ENCODE peak calls at places on chromosomes 11 and 22, in seven cellular contexts. W is LHCN-M2; B is KG1; G is gastrocnemius medialis; F is progenitor cell of endocrine pancreas; Z is AG08396; H is stimulated activated naive CD8-positive, alpha-beta T cell treated with anti-CD3 and anti-CD28 coated beads, Interleukin-15, amount 100 ng/mL, for 72 hours. P is an unnamed sample.

GRCh38 chr11:62560566-62561103 is 13.1 kb downstream of the EEF1G start:
- DNase-seq in W (peak), B (peak), G (peak), F (peak), Z (peak), H (peak), P (peak)

GRCh38 chr11:92180664-92181251 is 43.9 kb upstream of the FAT3 start:
- DNase-seq in W (peak), B (no peak), G (no peak), F (no peak), Z (peak), H (no peak), P (peak)

GRCh38 chr11:86799680-86800075 is 664 bp upstream of the PRSS23 start:
- DNase-seq in W (no peak), B (no peak), G (no peak), F (no peak), Z (no peak), H (no peak), P (no peak)

GRCh38 chr11:118735203-118735602 is 55.8 kb upstream of the TREH start:
- DNase-seq in W (no peak), B (no peak), G (no peak), F (no peak), Z (no peak), H (no peak), P (no peak)

GRCh38 chr11:454043-454442 is 4.0 kb downstream of the PTDSS2 start:
- DNase-seq in W (no peak), B (no peak), G (no peak), F (no peak), Z (no peak), H (no peak), P (no peak)

GRCh38 chr11:17384002-17384511 is 4.4 kb downstream of the KCNJ11 start:
- DNase-seq in W (peak), B (peak), G (peak), F (peak), Z (peak), H (peak), P (peak)

GRCh38 chr11:76599041-76600013 is 71.2 kb downstream of the LRRC32 start:
- DNase-seq in W (no peak), B (no peak), G (no peak), F (no peak), Z (no peak), H (no peak), P (no peak)

GRCh38 chr11:46293616-46294015 is 16.2 kb downstream of the CREB3L1 start:
- DNase-seq in W (peak), B (no peak), G (no peak), F (no peak), Z (peak), H (no peak), P (peak)

GRCh38 chr11:8192016-8192895 is 23.4 kb upstream of the RIC3 start:
- DNase-seq in W (peak), B (peak), G (peak), F (peak), Z (peak), H (peak), P (peak)

GRCh38 chr22:29155966-29156365 is 49.7 kb upstream of the EMID1 start:
- DNase-seq in W (no peak), B (no peak), G (no peak), F (no peak), Z (no peak), H (no peak), P (no peak)

GRCh38 chr22:24418786-24419479 is 8.5 kb upstream of the ADORA2A start:
- DNase-seq in W (no peak), B (no peak), G (no peak), F (no peak), Z (no peak), H (no peak), P (no peak)

GRCh38 chr22:45336971-45337431 is 27.3 kb downstream of the FAM118A start:
- DNase-seq in W (no peak), B (no peak), G (peak), F (no peak), Z (no peak), H (no peak), P (no peak)

GRCh38 chr22:46125816-46126770 is 24.2 kb upstream of the PPARA start:
- DNase-seq in W (no peak), B (no peak), G (no peak), F (no peak), Z (no peak), H (no peak), P (no peak)

GRCh38 chr22:23068096-23068831 is 2.1 kb upstream of the GNAZ start:
- DNase-seq in W (no peak), B (no peak), G (no peak), F (peak), Z (no peak), H (no peak), P (no peak)

GRCh38 chr22:40014661-40015255 is 20.0 kb downstream of the FAM83F start:
- DNase-seq in W (no peak), B (no peak), G (no peak), F (no peak), Z (no peak), H (no peak), P (no peak)

GRCh38 chr11:108616549-108616948 is 23.0 kb upstream of the EXPH5 start:
- DNase-seq in W (peak), B (no peak), G (no peak), F (no peak), Z (peak), H (no peak), P (peak)

GRCh38 chr11:27465629-27466028 is 7.0 kb downstream of the LGR4 start:
- DNase-seq in W (no peak), B (no peak), G (no peak), F (no peak), Z (no peak), H (no peak), P (no peak)

GRCh38 chr11:123594188-123594901 is 60.1 kb downstream of the SCN3B start:
- DNase-seq in W (peak), B (no peak), G (no peak), F (no peak), Z (no peak), H (no peak), P (no peak)